ENCODE peak calls at places on chromosomes 6 and 20, in nine cellular contexts. R is BJ, V is mammary epithelial cell, T is MM.1S, X is esophagus squamous epithelium, P is lung, Z is heart right ventricle, C is A549, L is fibroblast of pulmonary artery. D is an unnamed sample.

GRCh38 chr6:87656857-87657256 is 45.2 kb downstream of the AKIRIN2 start:
- DNase-seq in R (no peak), Z (no peak), L (no peak), P (no peak), T (peak), V (no peak), X (no peak), C (no peak), D (peak)

GRCh38 chr6:30944051-30944450 is 3.3 kb downstream of the MUCL3 start:
- DNase-seq in T (no peak), V (no peak), L (no peak), X (no peak), R (no peak), Z (no peak), C (no peak), P (no peak), D (no peak)

GRCh38 chr6:5036309-5036708 is 32.5 kb upstream of the RPP40 start:
- DNase-seq in C (peak), L (peak), V (peak), X (no peak), P (no peak), T (peak), R (no peak), Z (no peak), D (peak)

GRCh38 chr6:53986165-53986720 is 125.0 kb upstream of the MLIP start:
- DNase-seq in T (peak), P (no peak), L (peak), Z (peak), C (peak), X (no peak), V (peak), R (peak), D (peak)

GRCh38 chr6:87879144-87879861 is 168.3 kb upstream of the SPACA1 start:
- DNase-seq in X (no peak), T (peak), C (no peak), R (no peak), Z (no peak), V (no peak), P (no peak), L (no peak), D (peak)

GRCh38 chr6:168190646-168191443 is 111.8 kb upstream of the FRMD1 start:
- DNase-seq in C (no peak), V (no peak), R (no peak), P (no peak), Z (no peak), L (no peak), X (no peak), T (no peak), D (no peak)

GRCh38 chr6:125120054-125120590 is 33.5 kb upstream of the TPD52L1 start:
- DNase-seq in T (no peak), L (no peak), V (no peak), X (no peak), R (no peak), Z (no peak), P (no peak), C (no peak), D (no peak)

GRCh38 chr6:5785235-5785634 is 221.5 kb downstream of the NRN1 start:
- DNase-seq in V (no peak), L (no peak), X (no peak), P (no peak), R (no peak), Z (no peak), T (no peak), C (no peak), D (no peak)

GRCh38 chr6:167299641-167300308 is 8.7 kb downstream of the UNC93A start:
- DNase-seq in V (no peak), P (no peak), Z (no peak), L (no peak), R (no peak), T (no peak), C (no peak), X (no peak), D (no peak)

GRCh38 chr20:875115-875514 is 41.0 kb downstream of the ANGPT4 start:
- DNase-seq in C (no peak), X (no peak), P (no peak), L (no peak), R (no peak), Z (no peak), V (peak), T (no peak), D (no peak)

GRCh38 chr6:142413111-142413510 is 111.3 kb downstream of the ADGRG6 start:
- DNase-seq in L (peak), R (no peak), V (no peak), T (no peak), X (no peak), P (no peak), Z (no peak), C (no peak), D (no peak)

GRCh38 chr6:157271911-157272310 is 51.4 kb downstream of the TMEM242 start:
- DNase-seq in L (no peak), C (no peak), V (no peak), R (no peak), T (no peak), X (no peak), P (no peak), Z (no peak), D (no peak)

GRCh38 chr6:157274116-157274470 is 49.2 kb downstream of the TMEM242 start:
- DNase-seq in Z (no peak), L (no peak), P (no peak), T (no peak), C (no peak), X (no peak), V (no peak), R (no peak), D (peak)

GRCh38 chr6:157273756-157274088 is 49.6 kb downstream of the TMEM242 start:
- DNase-seq in Z (no peak), L (no peak), R (no peak), T (no peak), P (no peak), C (peak), V (no peak), X (peak), D (peak)

GRCh38 chr6:157272372-157272771 is 50.9 kb downstream of the TMEM242 start:
- DNase-seq in Z (no peak), C (no peak), T (no peak), L (no peak), P (no peak), X (no peak), R (no peak), V (no peak), D (no peak)

GRCh38 chr6:157272866-157273755 is 50.2 kb downstream of the TMEM242 start:
- DNase-seq in C (peak), Z (no peak), T (no peak), X (no peak), L (no peak), R (no peak), P (no peak), V (no peak), D (peak)
- TF ChIP-seq CTCF in C (no peak), Z (no peak), T (no peak), X (no peak), L (no peak), R (no peak), P (no peak), V (no peak), D (no peak)

GRCh38 chr6:43369174-43370002 is at the start of gene ZNF318:
- DNase-seq in T (peak), C (peak), R (peak), P (peak), V (peak), L (peak), Z (peak), X (peak), D (peak)

GRCh38 chr6:43368517-43369160 is 808 bp downstream of the ZNF318 start:
- DNase-seq in X (no peak), P (peak), R (no peak), Z (peak), L (peak), T (peak), V (peak), C (peak), D (no peak)

GRCh38 chr6:43373252-43373875 is 3.9 kb upstream of the ZNF318 start:
- DNase-seq in P (no peak), Z (no peak), C (no peak), V (no peak), R (no peak), T (no peak), L (no peak), X (no peak), D (no peak)

GRCh38 chr6:43367245-43367984 is 2.0 kb downstream of the ZNF318 start:
- DNase-seq in Z (no peak), V (no peak), X (no peak), T (no peak), R (no peak), L (no peak), P (no peak), C (no peak), D (no peak)
- H3K4me3 ChIP-seq in Z (peak), V (peak), X (peak), T (no peak), R (no peak), L (no peak), P (no peak), C (no peak), D (peak)

GRCh38 chr20:45115386-45115774 is 406 bp upstream of the WFDC5 start:
- DNase-seq in C (no peak), T (no peak), V (no peak), L (no peak), P (peak), R (no peak), X (no peak), Z (no peak), D (no peak)

GRCh38 chr20:45119556-45120266 is 4.6 kb downstream of the WFDC12 start:
- DNase-seq in Z (no peak), L (no peak), V (no peak), X (no peak), T (no peak), C (no peak), R (no peak), P (no peak), D (no peak)

GRCh38 chr20:45115829-45116228 is 855 bp upstream of the WFDC5 start:
- DNase-seq in V (no peak), R (no peak), X (no peak), Z (no peak), P (no peak), T (peak), C (no peak), L (no peak), D (no peak)

GRCh38 chr20:45117581-45117980 is 2.6 kb upstream of the WFDC5 start:
- DNase-seq in Z (no peak), X (no peak), V (no peak), T (peak), P (peak), R (no peak), L (no peak), C (no peak), D (no peak)

GRCh38 chr20:45118028-45118427 is 3.1 kb upstream of the WFDC5 start:
- DNase-seq in T (no peak), C (no peak), R (no peak), Z (no peak), L (no peak), V (no peak), P (no peak), X (no peak), D (no peak)
- TF ChIP-seq CTCF in T (peak), C (no peak), R (no peak), Z (no peak), L (peak), V (peak), P (no peak), X (no peak), D (no peak)

DNA sequence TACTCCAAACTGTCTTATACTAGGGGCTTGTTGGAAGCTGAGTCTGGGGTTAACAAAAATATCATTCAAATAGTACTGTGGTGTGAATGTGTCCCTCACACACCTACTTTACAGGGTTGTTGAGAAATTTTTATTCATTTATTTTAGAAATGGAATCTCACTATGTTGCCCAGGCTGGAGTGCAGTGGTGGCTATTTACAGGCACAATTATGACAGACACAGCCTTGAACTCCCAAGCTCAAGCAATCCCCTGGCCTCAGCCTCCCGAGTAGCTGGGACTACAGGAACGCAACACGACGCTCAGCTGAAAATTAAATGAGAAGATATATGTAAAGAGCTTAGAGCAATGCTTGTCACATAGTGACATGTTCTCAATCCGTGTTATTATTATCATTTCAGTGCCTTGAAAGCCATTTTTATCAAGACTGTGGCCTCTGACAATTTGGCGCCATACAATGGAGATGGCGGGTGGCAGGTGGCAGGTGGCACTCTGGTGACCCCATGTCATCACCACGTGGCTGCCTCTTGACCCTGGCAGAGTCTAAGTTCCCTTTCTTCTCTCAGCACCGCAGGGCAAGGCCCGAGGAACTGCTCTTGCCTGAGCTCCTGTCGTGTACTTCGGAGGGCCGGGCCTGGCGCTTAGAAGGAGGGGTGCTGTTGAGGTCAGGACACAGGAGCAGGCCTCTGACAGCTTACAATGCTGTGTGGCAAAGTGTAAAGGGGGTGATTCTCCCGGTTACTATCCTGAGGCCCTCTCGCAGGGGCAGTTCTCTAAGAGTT is 64.5 kb downstream of the STX11 start:
- DNase-seq in X (no peak), P (no peak), Z (no peak), C (no peak), L (no peak), R (no peak), V (no peak), T (no peak), D (peak)
- H3K4me3 ChIP-seq in X (peak), P (no peak), Z (peak), C (no peak), L (no peak), R (no peak), V (no peak), T (no peak), D (peak)

DNA sequence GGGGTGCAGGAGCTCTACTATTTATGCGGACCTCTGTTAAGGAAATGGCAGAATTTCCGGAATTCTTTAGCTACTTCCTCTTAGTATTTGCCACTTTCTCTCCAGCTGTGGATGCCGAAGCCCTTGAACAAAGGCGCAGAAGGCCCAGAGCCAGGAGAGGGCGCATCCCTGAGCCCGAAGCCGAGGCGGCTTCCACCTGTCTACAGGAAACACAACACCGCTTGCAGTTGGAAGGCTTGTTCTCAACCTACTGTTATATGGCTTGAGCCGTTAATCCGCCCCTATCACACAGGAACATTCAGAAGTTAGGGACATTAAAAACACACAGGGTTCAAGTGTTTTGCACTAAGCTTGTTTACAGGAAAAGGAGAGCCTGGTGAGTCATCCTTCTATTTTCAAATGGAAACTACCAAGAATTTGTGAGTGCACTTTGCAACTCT is 417.1 kb downstream of the BCKDHB start:
- DNase-seq in L (peak), P (no peak), R (no peak), T (no peak), C (no peak), X (no peak), V (no peak), Z (peak), D (no peak)
- TF ChIP-seq CTCF in L (peak), P (no peak), R (no peak), T (no peak), C (no peak), X (no peak), V (no peak), Z (no peak), D (no peak)

DNA sequence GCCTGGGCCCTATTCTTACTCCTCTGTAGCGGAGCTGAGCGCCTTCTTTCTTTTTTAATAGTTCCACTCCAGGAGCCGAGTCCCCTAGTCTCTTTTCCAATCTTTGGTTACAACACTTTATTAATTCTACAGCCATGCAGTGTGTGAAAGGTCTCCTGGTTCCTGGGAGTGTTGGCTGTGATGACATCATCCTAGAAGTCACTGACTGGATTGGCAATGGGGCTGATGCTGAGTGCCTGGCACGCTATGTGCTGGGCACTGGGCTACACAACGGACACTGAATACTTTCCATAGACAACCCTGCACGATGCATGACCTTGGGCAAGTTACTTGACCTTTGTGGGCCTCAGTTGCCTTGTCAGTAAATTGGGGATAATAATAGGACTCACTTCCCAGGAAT is 50.7 kb upstream of the CCDC167 start:
- DNase-seq in Z (no peak), T (no peak), R (no peak), V (no peak), L (peak), C (no peak), X (no peak), P (no peak), D (no peak)
- H3K4me3 ChIP-seq in Z (no peak), T (no peak), R (no peak), V (no peak), L (no peak), C (no peak), X (no peak), P (no peak), D (no peak)

DNA sequence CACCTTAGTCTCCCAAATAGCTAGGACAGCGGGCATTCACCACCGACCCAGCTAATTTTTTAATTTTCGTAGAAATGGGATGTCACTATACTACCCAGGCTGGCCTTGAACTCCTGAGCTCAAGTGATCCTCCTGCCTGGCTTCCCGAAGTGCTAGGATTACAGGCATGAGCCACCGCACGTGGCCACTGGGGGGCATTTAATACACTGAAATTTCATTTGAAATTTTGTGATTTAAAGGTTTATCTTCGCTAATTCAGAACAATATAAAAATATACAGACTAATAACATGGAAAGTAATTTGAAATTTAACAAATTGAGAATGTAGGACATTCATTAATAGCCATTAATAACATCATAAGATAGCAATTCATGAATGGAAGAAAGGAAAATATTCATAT is 20.5 kb upstream of the TBC1D32 start:
- DNase-seq in L (peak), T (no peak), Z (no peak), R (no peak), X (no peak), P (no peak), V (no peak), C (no peak), D (no peak)
- TF ChIP-seq CTCF in L (peak), T (no peak), Z (no peak), R (peak), X (peak), P (no peak), V (peak), C (peak), D (peak)

DNA sequence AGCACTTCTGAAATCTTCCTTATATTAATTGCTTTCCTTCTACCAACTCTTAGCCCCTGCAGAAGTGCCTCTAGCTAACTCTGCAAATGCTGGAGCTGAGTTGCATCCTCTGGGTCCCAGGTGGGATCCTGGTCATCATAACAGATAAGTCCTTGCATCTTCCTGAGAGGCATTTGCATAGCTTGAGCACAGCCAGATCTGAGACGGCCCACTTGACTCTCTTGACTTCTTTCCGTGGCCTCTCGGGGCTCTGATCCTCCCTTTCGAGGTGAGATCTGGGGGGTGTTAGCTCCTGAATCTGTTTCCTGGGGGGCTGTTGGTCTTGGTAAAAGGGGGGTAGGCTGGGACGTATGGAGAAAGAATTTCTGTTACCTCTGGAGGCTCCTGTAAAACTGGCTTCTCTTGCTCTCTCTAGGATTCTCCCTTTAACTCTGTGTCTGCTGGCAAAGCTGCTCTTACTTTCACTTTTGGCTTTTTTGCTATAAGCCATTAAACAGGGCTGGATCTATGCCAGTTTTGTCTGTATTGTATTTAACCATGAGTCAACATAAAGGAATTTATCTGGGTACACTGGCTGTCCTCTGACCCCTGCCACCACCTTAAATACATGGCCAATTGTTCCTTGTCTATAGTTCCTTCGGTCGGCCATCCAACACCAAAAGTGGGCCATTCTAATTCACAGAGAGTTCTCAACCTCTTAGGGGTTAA is 223.1 kb upstream of the SYNCRIP start:
- DNase-seq in V (peak), P (no peak), Z (no peak), L (peak), C (no peak), R (no peak), X (no peak), T (peak), D (peak)
- H3K4me3 ChIP-seq in V (peak), P (peak), Z (peak), L (peak), C (peak), R (peak), X (peak), T (peak), D (peak)

DNA sequence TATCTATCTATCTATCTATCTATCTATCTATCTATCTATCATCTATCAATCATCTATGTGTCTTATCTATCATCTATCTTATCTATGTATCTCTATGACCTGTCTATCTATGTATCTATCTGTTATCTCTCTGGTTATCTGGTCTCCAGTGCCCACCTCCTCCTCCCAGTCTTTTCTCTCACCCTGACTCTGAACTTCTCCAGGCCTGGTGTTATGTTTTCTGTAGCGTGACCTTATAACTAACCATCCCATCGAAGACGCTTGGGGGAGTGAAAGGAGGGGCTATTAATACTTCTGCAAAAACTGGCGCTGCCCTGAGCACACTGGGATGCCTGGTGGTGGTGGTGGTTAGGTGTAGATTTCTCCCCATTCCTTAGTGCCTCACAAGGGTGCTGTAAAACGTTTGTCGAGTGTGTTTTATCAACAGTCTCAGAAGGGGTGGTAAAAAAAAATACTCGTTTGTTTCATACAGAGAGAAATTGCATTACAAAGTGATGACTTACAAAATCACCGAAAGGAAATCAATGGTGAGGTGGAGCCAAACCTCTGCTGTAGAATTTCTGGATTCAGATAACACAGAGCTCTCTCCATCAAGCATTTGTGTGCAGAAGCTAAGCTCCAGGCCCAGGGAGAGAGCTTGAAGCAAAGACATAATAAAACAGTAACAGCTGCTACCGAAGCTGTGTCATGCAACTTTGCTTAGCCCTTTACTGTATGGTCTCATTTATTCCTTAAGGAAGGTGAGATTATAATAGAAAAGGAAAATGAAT is 156.1 kb downstream of the BCAS1 start:
- DNase-seq in T (no peak), R (no peak), L (peak), X (no peak), C (no peak), V (no peak), P (no peak), Z (no peak), D (no peak)
- TF ChIP-seq CTCF in T (no peak), R (no peak), L (no peak), X (no peak), C (no peak), V (no peak), P (no peak), Z (no peak), D (no peak)